ENCODE peak calls at places on chromosomes 6 and 20, in four cellular contexts. One of them, this sample, is unnamed.

GRCh38 chr20:17936791-17937687 is 31.6 kb downstream of the SNX5 start:
- DNase-seq in ELR: peak; percentile 28
- DNase-seq in Calu3: no peak
- DNase-seq in germinal center: no peak
- DNase-seq in this sample: no peak

GRCh38 chr6:125944434-125944816 is 12.1 kb upstream of the HINT3 start:
- DNase-seq in ELR: peak; percentile 50
- DNase-seq in germinal center: no peak
- DNase-seq in Calu3: peak; percentile 59
- DNase-seq in this sample: no peak

GRCh38 chr20:62039738-62040137 is 25.9 kb downstream of the TAF4 start:
- DNase-seq in ELR: peak; percentile 16
- DNase-seq in germinal center: no peak
- DNase-seq in Calu3: no peak
- DNase-seq in this sample: no peak

GRCh38 chr6:130394238-130394637 is 28.4 kb downstream of the TMEM200A start:
- DNase-seq in germinal center: no peak
- DNase-seq in Calu3: no peak
- DNase-seq in ELR: no peak
- DNase-seq in this sample: no peak

GRCh38 chr6:28944412-28945006 is 20.7 kb upstream of the TRIM27 start:
- DNase-seq in ELR: peak; percentile 84
- DNase-seq in germinal center: peak; percentile 33
- DNase-seq in Calu3: peak; percentile 75
- DNase-seq in this sample: no peak

GRCh38 chr6:88870728-88871330 is 92.6 kb downstream of the RNGTT start:
- DNase-seq in germinal center: peak; percentile 28
- DNase-seq in Calu3: peak; percentile 56
- DNase-seq in ELR: peak; percentile 74
- DNase-seq in this sample: peak; percentile 15

GRCh38 chr6:34273242-34273805 is 24.5 kb upstream of the SMIM29 start:
- DNase-seq in germinal center: no peak
- DNase-seq in ELR: no peak
- DNase-seq in Calu3: peak; percentile 15
- DNase-seq in this sample: peak; percentile 42

GRCh38 chr6:56930846-56931245 is 24.1 kb upstream of the BEND6 start:
- DNase-seq in germinal center: no peak
- DNase-seq in ELR: no peak
- DNase-seq in Calu3: no peak
- DNase-seq in this sample: no peak

GRCh38 chr20:38723069-38723981 is 961 bp upstream of the SLC32A1 start:
- DNase-seq in germinal center: peak; percentile 21
- DNase-seq in Calu3: no peak
- DNase-seq in ELR: peak; percentile 35
- DNase-seq in this sample: peak; percentile 29

GRCh38 chr6:140043762-140044378 is 669.4 kb upstream of the CITED2 start:
- DNase-seq in Calu3: no peak
- DNase-seq in germinal center: no peak
- DNase-seq in ELR: peak; percentile 83
- DNase-seq in this sample: no peak

GRCh38 chr6:81857812-81858211 is 105.3 kb upstream of the TENT5A start:
- DNase-seq in germinal center: no peak
- DNase-seq in ELR: no peak
- DNase-seq in Calu3: no peak
- DNase-seq in this sample: no peak

GRCh38 chr6:6566766-6567165 is 21.8 kb upstream of the LY86 start:
- DNase-seq in ELR: no peak
- DNase-seq in Calu3: no peak
- DNase-seq in germinal center: no peak
- DNase-seq in this sample: no peak

GRCh38 chr6:128696651-128697391 is 176.4 kb upstream of the PTPRK start:
- DNase-seq in ELR: peak; percentile 92
- DNase-seq in germinal center: no peak
- DNase-seq in Calu3: no peak
- DNase-seq in this sample: no peak

GRCh38 chr6:125507987-125508655 is 206.4 kb upstream of the HDDC2 start:
- DNase-seq in germinal center: no peak
- DNase-seq in Calu3: no peak
- DNase-seq in ELR: no peak
- DNase-seq in this sample: no peak

GRCh38 chr6:129501401-129502051 is 208.5 kb downstream of the ARHGAP18 start:
- DNase-seq in germinal center: no peak
- DNase-seq in Calu3: peak; percentile 71
- DNase-seq in ELR: peak; percentile 98
- DNase-seq in this sample: no peak

GRCh38 chr20:12110711-12111110 is 193.0 kb downstream of the BTBD3 start:
- DNase-seq in ELR: no peak
- DNase-seq in germinal center: no peak
- DNase-seq in Calu3: no peak
- DNase-seq in this sample: no peak

GRCh38 chr6:156884306-156884705 is 107.1 kb downstream of the ARID1B start:
- DNase-seq in ELR: no peak
- DNase-seq in germinal center: no peak
- DNase-seq in Calu3: peak; percentile 11
- DNase-seq in this sample: no peak

GRCh38 chr6:85483041-85483700 is 33.3 kb downstream of the NT5E start:
- DNase-seq in ELR: peak; percentile 81
- DNase-seq in germinal center: peak; percentile 55
- DNase-seq in Calu3: peak; percentile 87
- DNase-seq in this sample: peak; percentile 70

GRCh38 chr20:36543187-36544133 is 2.1 kb downstream of the MYL9 start:
- DNase-seq in ELR: peak; percentile 68
- DNase-seq in Calu3: no peak
- DNase-seq in germinal center: no peak
- DNase-seq in this sample: peak; percentile 11

GRCh38 chr6:151137441-151137984 is 102.3 kb upstream of the AKAP12 start:
- DNase-seq in germinal center: no peak
- DNase-seq in Calu3: no peak
- DNase-seq in ELR: no peak
- DNase-seq in this sample: no peak

GRCh38 chr20:20409326-20409725 is 41.4 kb downstream of the INSM1 start:
- DNase-seq in germinal center: no peak
- DNase-seq in ELR: no peak
- DNase-seq in Calu3: no peak
- DNase-seq in this sample: no peak

GRCh38 chr6:30091577-30092381 is 16.2 kb upstream of the RNF39 start:
- DNase-seq in germinal center: no peak
- DNase-seq in ELR: peak; percentile 58
- DNase-seq in Calu3: peak; percentile 73
- DNase-seq in this sample: no peak

GRCh38 chr6:85273870-85274269 is 176.0 kb upstream of the NT5E start:
- DNase-seq in Calu3: no peak
- DNase-seq in germinal center: no peak
- DNase-seq in ELR: peak; percentile 8
- DNase-seq in this sample: no peak